ENCODE peak calls at places on chromosomes 5 and 9, in nine cellular contexts. M, O, S, B, W, D, Y, L and G are unnamed samples.

GRCh38 chr5:76855961-76856360 is 6.1 kb downstream of the S100Z start:
- DNase-seq in M (no peak), O (no peak), S (peak; percentile 17), B (no peak), W (no peak), D (no peak), Y (no peak), L (no peak), G (no peak)

GRCh38 chr5:120502531-120502930 is 38.4 kb downstream of the PRR16 start:
- DNase-seq in M (no peak), O (no peak), S (no peak), B (no peak), W (no peak), D (no peak), Y (no peak), L (no peak), G (no peak)

GRCh38 chr9:38227061-38227540 is 158.1 kb upstream of the SHB start:
- DNase-seq in M (peak; percentile 84), O (peak; percentile 93), S (peak; percentile 64), B (no peak), W (peak; percentile 17), D (no peak), Y (peak; percentile 36), L (peak; percentile 80), G (peak; percentile 76)

GRCh38 chr9:11194249-11194648 is 581.4 kb upstream of the PTPRD start:
- DNase-seq in M (no peak), O (no peak), S (no peak), B (no peak), W (no peak), D (no peak), Y (no peak), L (no peak), G (no peak)

GRCh38 chr5:168947212-168947868 is 353.6 kb downstream of the SLIT3 start:
- DNase-seq in M (peak; percentile 86), O (peak; percentile 55), S (no peak), B (no peak), W (peak; percentile 27), D (no peak), Y (peak; percentile 35), L (no peak), G (peak; percentile 48)

GRCh38 chr5:143355710-143356109 is 47.8 kb downstream of the NR3C1 start:
- DNase-seq in M (no peak), O (peak; percentile 95), S (peak; percentile 63), B (peak; percentile 91), W (peak; percentile 33), D (peak; percentile 21), Y (peak; percentile 75), L (peak; percentile 85), G (peak; percentile 96)

GRCh38 chr5:116301110-116301509 is 216.3 kb downstream of the COMMD10 start:
- DNase-seq in M (no peak), O (no peak), S (no peak), B (no peak), W (no peak), D (no peak), Y (no peak), L (no peak), G (no peak)

GRCh38 chr5:151708126-151708525 is 21.4 kb upstream of the SPARC start:
- DNase-seq in M (no peak), O (no peak), S (no peak), B (no peak), W (no peak), D (no peak), Y (no peak), L (no peak), G (no peak)

GRCh38 chr9:135146766-135147472 is 59.5 kb downstream of the OLFM1 start:
- DNase-seq in M (no peak), O (no peak), S (no peak), B (no peak), W (no peak), D (no peak), Y (no peak), L (no peak), G (no peak)

GRCh38 chr5:116273458-116274242 is 188.8 kb downstream of the COMMD10 start:
- DNase-seq in M (no peak), O (no peak), S (no peak), B (no peak), W (no peak), D (no peak), Y (no peak), L (no peak), G (no peak)

GRCh38 chr9:130980526-130980925 is 28.4 kb upstream of the LAMC3 start:
- DNase-seq in M (no peak), O (no peak), S (no peak), B (no peak), W (no peak), D (peak; percentile 23), Y (no peak), L (no peak), G (no peak)

GRCh38 chr9:1096155-1096964 is 46.2 kb downstream of the DMRT2 start:
- DNase-seq in M (no peak), O (no peak), S (no peak), B (no peak), W (no peak), D (no peak), Y (no peak), L (no peak), G (no peak)

GRCh38 chr9:135502168-135502872 is 1.8 kb downstream of the MRPS2 start:
- DNase-seq in M (no peak), O (no peak), S (no peak), B (no peak), W (no peak), D (peak; percentile 42), Y (no peak), L (no peak), G (no peak)

GRCh38 chr5:93512799-93513198 is 68.2 kb downstream of the NR2F1-AS1 start:
- DNase-seq in M (no peak), O (peak; percentile 69), S (no peak), B (no peak), W (no peak), D (no peak), Y (no peak), L (peak; percentile 38), G (peak; percentile 90)

GRCh38 chr5:125559296-125559695 is 812.9 kb upstream of the ZNF608 start:
- DNase-seq in M (no peak), O (peak; percentile 98), S (no peak), B (no peak), W (no peak), D (no peak), Y (peak; percentile 19), L (peak; percentile 89), G (peak; percentile 98)

GRCh38 chr9:129509508-129509907 is 111.4 kb downstream of the C9orf50 start:
- DNase-seq in M (no peak), O (peak; percentile 75), S (no peak), B (no peak), W (no peak), D (no peak), Y (no peak), L (peak; percentile 91), G (peak; percentile 80)

GRCh38 chr5:140780512-140780911 is 5.4 kb upstream of the PCDHA1 start:
- DNase-seq in M (no peak), O (no peak), S (no peak), B (no peak), W (no peak), D (no peak), Y (no peak), L (no peak), G (no peak)

GRCh38 chr5:140791111-140791510 is 3.5 kb upstream of the PCDHA2 start:
- DNase-seq in M (no peak), O (no peak), S (no peak), B (no peak), W (no peak), D (no peak), Y (no peak), L (no peak), G (no peak)

GRCh38 chr5:140785905-140786686 is at the start of gene PCDHA1:
- DNase-seq in M (peak; percentile 80), O (no peak), S (no peak), B (no peak), W (no peak), D (no peak), Y (no peak), L (no peak), G (no peak)
- TF ChIP-seq CTCF in M (peak; percentile 76), O (no peak), S (no peak), B (no peak), W (no peak), D (no peak), Y (no peak), L (no peak), G (no peak)

GRCh38 chr5:144421411-144421810 is 250.7 kb downstream of the KCTD16 start:
- DNase-seq in M (no peak), O (no peak), S (no peak), B (no peak), W (no peak), D (no peak), Y (no peak), L (no peak), G (peak; percentile 1)

GRCh38 chr5:144414232-144414631 is 243.6 kb downstream of the KCTD16 start:
- DNase-seq in M (no peak), O (no peak), S (no peak), B (no peak), W (no peak), D (no peak), Y (no peak), L (no peak), G (no peak)

GRCh38 chr5:144422025-144422424 is 251.4 kb downstream of the KCTD16 start:
- DNase-seq in M (no peak), O (no peak), S (no peak), B (no peak), W (no peak), D (no peak), Y (no peak), L (no peak), G (no peak)

GRCh38 chr5:144418719-144419118 is 248.0 kb downstream of the KCTD16 start:
- DNase-seq in M (no peak), O (no peak), S (no peak), B (no peak), W (no peak), D (no peak), Y (no peak), L (no peak), G (no peak)

GRCh38 chr5:144416196-144416595 is 245.5 kb downstream of the KCTD16 start:
- DNase-seq in M (no peak), O (no peak), S (no peak), B (no peak), W (no peak), D (no peak), Y (no peak), L (no peak), G (no peak)
- H3K4me3 ChIP-seq in M (no peak overlapping the region), O (no peak overlapping the region), S (no peak overlapping the region), B (no peak overlapping the region), W (no peak overlapping the region), D (no peak overlapping the region), Y (no peak overlapping the region), L (no peak overlapping the region), G (no peak overlapping the region)

DNA sequence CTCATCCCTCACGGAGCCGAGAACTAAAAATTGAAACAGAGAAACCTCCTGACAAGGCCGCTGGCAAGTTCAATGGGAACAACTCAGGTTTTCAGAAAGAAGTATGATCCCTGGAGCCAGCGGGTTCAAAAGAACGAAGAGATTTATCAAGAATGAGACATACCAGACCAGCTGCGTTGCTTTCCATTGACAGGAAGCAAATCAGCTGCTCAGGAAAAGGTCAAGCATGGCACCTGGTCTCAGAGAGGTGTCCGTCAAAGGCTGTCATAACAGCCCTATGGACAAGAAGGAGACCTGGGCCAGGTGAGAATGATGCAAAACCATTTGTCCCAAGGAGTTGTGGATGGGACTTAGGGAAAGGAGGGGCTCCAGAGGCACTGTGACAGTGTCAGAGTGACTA is 34.9 kb upstream of the GNE start:
- DNase-seq in M (no peak), O (no peak), S (no peak), B (no peak), W (no peak), D (no peak), Y (no peak), L (no peak), G (no peak)
- TF ChIP-seq CTCF in M (no peak), O (no peak), S (no peak), B (no peak), W (no peak), D (no peak), Y (no peak), L (no peak), G (no peak)

GRCh38 chr9:121198512-121199042 is 3.1 kb downstream of the RAB14 start:
- DNase-seq in M (no peak), O (no peak), S (no peak), B (no peak), W (no peak), D (no peak), Y (no peak), L (no peak), G (no peak)
- H3K4me3 ChIP-seq in M (no peak overlapping the region), O (no peak overlapping the region), S (no peak overlapping the region), B (no peak overlapping the region), W (no peak overlapping the region), D (no peak overlapping the region), Y (peak overlapping the region; percentile 15), L (peak overlapping the region; percentile 17), G (peak overlapping the region; percentile 70)